ENCODE peak calls at places on chromosomes 12 and 14, in ten cellular contexts. G is endodermal cell, O is lower leg skin, F is astrocyte of the spinal cord, E is fibroblast of villous mesenchyme, Q is dorsolateral prefrontal cortex, M is kidney, U is progenitor cell of endocrine pancreas, C is Calu3, K is AG10803. Y is an unnamed sample.

GRCh38 chr12:39813776-39814175 is 194.2 kb upstream of the ABCD2 start:
- DNase-seq in G (no peak), O (no peak), F (no peak), E (no peak), Q (no peak), M (no peak), U (no peak), C (no peak), K (peak), Y (peak)

GRCh38 chr14:78075610-78076277 is 94.4 kb upstream of the NRXN3 start:
- DNase-seq in G (peak), O (no peak), F (no peak), E (no peak), Q (no peak), M (no peak), U (no peak), C (no peak), K (no peak), Y (no peak)

GRCh38 chr12:75837700-75838099 is 193.9 kb downstream of the PHLDA1 start:
- DNase-seq in G (no peak), O (no peak), F (no peak), E (peak), Q (no peak), M (peak), U (no peak), C (no peak), K (no peak), Y (no peak)

GRCh38 chr12:50024227-50024626 is 1.1 kb downstream of the RACGAP1 start:
- DNase-seq in G (no peak), O (no peak), F (no peak), E (no peak), Q (no peak), M (no peak), U (no peak), C (no peak), K (no peak), Y (no peak)

GRCh38 chr12:96878704-96879103 is 28.4 kb upstream of the NEDD1 start:
- DNase-seq in G (no peak), O (no peak), F (peak), E (peak), Q (no peak), M (no peak), U (no peak), C (no peak), K (peak), Y (peak)

GRCh38 chr12:1791104-1791927 is 29.0 kb upstream of the LRTM2 start:
- DNase-seq in G (peak), O (peak), F (peak), E (peak), Q (peak), M (peak), U (no peak), C (peak), K (peak), Y (peak)

GRCh38 chr12:68977909-68978610 is 45.1 kb upstream of the CPM start:
- DNase-seq in G (no peak), O (no peak), F (no peak), E (no peak), Q (no peak), M (no peak), U (no peak), C (no peak), K (no peak), Y (peak)

GRCh38 chr12:116547955-116548471 is 11.2 kb upstream of the MAP1LC3B2 start:
- DNase-seq in G (no peak), O (no peak), F (peak), E (no peak), Q (no peak), M (no peak), U (no peak), C (no peak), K (peak), Y (peak)

GRCh38 chr12:122990561-122990960 is 10.1 kb downstream of the ARL6IP4 start:
- DNase-seq in G (no peak), O (no peak), F (no peak), E (no peak), Q (no peak), M (peak), U (no peak), C (no peak), K (no peak), Y (no peak)

GRCh38 chr12:114686421-114687268 is 2.7 kb upstream of the TBX3 start:
- DNase-seq in G (peak), O (no peak), F (no peak), E (peak), Q (no peak), M (peak), U (no peak), C (no peak), K (no peak), Y (no peak)

GRCh38 chr12:111448266-111448830 is 42.6 kb downstream of the SH2B3 start:
- DNase-seq in G (peak), O (peak), F (no peak), E (no peak), Q (peak), M (no peak), U (no peak), C (no peak), K (no peak), Y (no peak)

GRCh38 chr14:63438065-63438757 is 105.0 kb downstream of the PPP2R5E start:
- DNase-seq in G (no peak), O (peak), F (peak), E (peak), Q (no peak), M (no peak), U (no peak), C (peak), K (peak), Y (peak)

GRCh38 chr12:76299536-76300296 is 48.5 kb downstream of the BBS10 start:
- DNase-seq in G (peak), O (no peak), F (no peak), E (no peak), Q (no peak), M (no peak), U (no peak), C (no peak), K (peak), Y (no peak)

GRCh38 chr12:108750471-108751402 is 19.4 kb upstream of the CORO1C start:
- DNase-seq in G (peak), O (no peak), F (no peak), E (peak), Q (no peak), M (no peak), U (no peak), C (no peak), K (peak), Y (no peak)

GRCh38 chr14:103186241-103186835 is 63.1 kb downstream of the TNFAIP2 start:
- DNase-seq in G (no peak), O (no peak), F (no peak), E (no peak), Q (no peak), M (no peak), U (no peak), C (no peak), K (no peak), Y (no peak)

GRCh38 chr12:74963867-74964331 is 245.7 kb downstream of the KCNC2 start:
- DNase-seq in G (no peak), O (no peak), F (no peak), E (no peak), Q (no peak), M (no peak), U (no peak), C (no peak), K (no peak), Y (no peak)

GRCh38 chr12:106879612-106880011 is 76.1 kb upstream of the TMEM263 start:
- DNase-seq in G (no peak), O (no peak), F (no peak), E (no peak), Q (no peak), M (no peak), U (no peak), C (no peak), K (no peak), Y (no peak)

GRCh38 chr12:47124451-47124850 is 44.7 kb upstream of the AMIGO2 start:
- DNase-seq in G (no peak), O (no peak), F (peak), E (peak), Q (no peak), M (no peak), U (no peak), C (no peak), K (peak), Y (peak)

GRCh38 chr12:30970559-30971202 is 44.1 kb downstream of the TSPAN11 start:
- DNase-seq in G (no peak), O (peak), F (no peak), E (no peak), Q (no peak), M (no peak), U (no peak), C (peak), K (no peak), Y (no peak)

GRCh38 chr14:89201645-89202044 is 215.4 kb downstream of the FOXN3 start:
- DNase-seq in G (no peak), O (no peak), F (no peak), E (peak), Q (no peak), M (no peak), U (no peak), C (no peak), K (no peak), Y (no peak)

GRCh38 chr14:86646688-86647687 is 1117.0 kb downstream of the FLRT2 start:
- DNase-seq in G (no peak), O (no peak), F (peak), E (peak), Q (no peak), M (no peak), U (no peak), C (no peak), K (peak), Y (peak)

GRCh38 chr12:124553862-124554428 is 13.5 kb downstream of the NCOR2 start:
- DNase-seq in G (no peak), O (no peak), F (no peak), E (no peak), Q (no peak), M (no peak), U (no peak), C (no peak), K (no peak), Y (no peak)

GRCh38 chr14:60161176-60162107 is 3.8 kb downstream of the DHRS7 start:
- DNase-seq in G (no peak), O (peak), F (no peak), E (peak), Q (no peak), M (no peak), U (no peak), C (no peak), K (peak), Y (peak)

GRCh38 chr12:69792533-69792932 is 32.5 kb upstream of the MYRFL start:
- DNase-seq in G (no peak), O (no peak), F (peak), E (no peak), Q (no peak), M (no peak), U (no peak), C (no peak), K (no peak), Y (no peak)

GRCh38 chr12:2273751-2274150 is 221.0 kb downstream of the CACNA1C start:
- DNase-seq in G (peak), O (no peak), F (no peak), E (no peak), Q (no peak), M (no peak), U (no peak), C (no peak), K (no peak), Y (no peak)

GRCh38 chr12:76232013-76232412 is 116.2 kb downstream of the BBS10 start:
- DNase-seq in G (peak), O (no peak), F (no peak), E (no peak), Q (no peak), M (no peak), U (no peak), C (no peak), K (no peak), Y (no peak)

GRCh38 chr12:100984821-100985220 is 190.2 kb downstream of the ANO4 start:
- DNase-seq in G (no peak), O (no peak), F (no peak), E (no peak), Q (no peak), M (no peak), U (no peak), C (no peak), K (peak), Y (no peak)

GRCh38 chr14:23008836-23009235 is 1.1 kb downstream of the C14orf93 start:
- DNase-seq in G (no peak), O (no peak), F (peak), E (peak), Q (no peak), M (no peak), U (no peak), C (no peak), K (no peak), Y (no peak)

GRCh38 chr12:85329913-85330312 is 49.9 kb downstream of the ALX1 start:
- DNase-seq in G (no peak), O (no peak), F (no peak), E (no peak), Q (no peak), M (no peak), U (no peak), C (no peak), K (no peak), Y (no peak)
- TF ChIP-seq CTCF in G (no peak), O (no peak), F (no peak), E (no peak), Q (no peak), M (no peak), U (no peak), C (no peak), K (no peak), Y (no peak)

GRCh38 chr12:9065607-9065856 is 50.2 kb downstream of the A2M start:
- DNase-seq in G (no peak), O (no peak), F (no peak), E (no peak), Q (no peak), M (no peak), U (no peak), C (no peak), K (no peak), Y (no peak)

GRCh38 chr12:9064815-9065606 is 50.7 kb downstream of the A2M start:
- DNase-seq in G (peak), O (peak), F (peak), E (peak), Q (no peak), M (peak), U (peak), C (peak), K (peak), Y (peak)

GRCh38 chr12:9066755-9067433 is 48.8 kb downstream of the A2M start:
- DNase-seq in G (no peak), O (no peak), F (no peak), E (no peak), Q (no peak), M (no peak), U (no peak), C (no peak), K (no peak), Y (no peak)

GRCh38 chr12:9066183-9066623 is 49.5 kb downstream of the A2M start:
- DNase-seq in G (no peak), O (no peak), F (no peak), E (no peak), Q (no peak), M (peak), U (no peak), C (no peak), K (no peak), Y (no peak)

DNA sequence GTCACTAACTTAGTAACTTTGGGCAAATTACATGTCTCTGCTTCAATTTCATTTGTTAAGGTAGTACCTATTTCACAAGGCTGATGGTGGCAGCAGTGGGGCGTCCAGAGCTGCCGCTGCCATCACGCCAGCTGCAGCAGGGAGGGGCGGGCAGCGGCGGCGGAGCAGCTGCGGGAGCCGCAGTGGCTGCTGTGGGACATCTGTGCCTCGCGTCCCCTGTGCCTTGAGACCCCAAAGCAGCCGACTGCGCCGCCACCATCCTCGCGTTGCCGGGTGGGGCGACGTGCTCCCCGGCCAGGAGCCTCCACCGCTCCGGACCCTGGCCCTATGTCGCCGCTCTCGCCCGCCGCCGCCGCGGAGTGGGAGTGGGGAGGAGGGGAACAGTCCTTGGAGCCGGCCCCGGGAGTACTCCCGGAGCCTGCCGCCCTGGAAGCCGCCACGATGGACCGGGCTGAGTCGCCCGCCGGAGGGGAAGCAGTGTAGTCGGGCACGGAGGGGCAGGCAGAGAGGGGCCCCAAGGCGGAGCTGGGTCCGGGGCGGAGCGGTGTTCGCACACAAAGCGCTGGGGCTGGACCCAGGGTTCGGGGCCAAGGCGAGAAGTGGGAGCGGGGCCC is 51.4 kb downstream of the A2M start:
- DNase-seq in G (peak), O (peak), F (peak), E (peak), Q (peak), M (peak), U (peak), C (peak), K (peak), Y (peak)
- TF ChIP-seq CTCF in G (peak), O (no peak), F (peak), E (peak), Q (peak), M (peak), U (peak), C (peak), K (peak), Y (peak)

DNA sequence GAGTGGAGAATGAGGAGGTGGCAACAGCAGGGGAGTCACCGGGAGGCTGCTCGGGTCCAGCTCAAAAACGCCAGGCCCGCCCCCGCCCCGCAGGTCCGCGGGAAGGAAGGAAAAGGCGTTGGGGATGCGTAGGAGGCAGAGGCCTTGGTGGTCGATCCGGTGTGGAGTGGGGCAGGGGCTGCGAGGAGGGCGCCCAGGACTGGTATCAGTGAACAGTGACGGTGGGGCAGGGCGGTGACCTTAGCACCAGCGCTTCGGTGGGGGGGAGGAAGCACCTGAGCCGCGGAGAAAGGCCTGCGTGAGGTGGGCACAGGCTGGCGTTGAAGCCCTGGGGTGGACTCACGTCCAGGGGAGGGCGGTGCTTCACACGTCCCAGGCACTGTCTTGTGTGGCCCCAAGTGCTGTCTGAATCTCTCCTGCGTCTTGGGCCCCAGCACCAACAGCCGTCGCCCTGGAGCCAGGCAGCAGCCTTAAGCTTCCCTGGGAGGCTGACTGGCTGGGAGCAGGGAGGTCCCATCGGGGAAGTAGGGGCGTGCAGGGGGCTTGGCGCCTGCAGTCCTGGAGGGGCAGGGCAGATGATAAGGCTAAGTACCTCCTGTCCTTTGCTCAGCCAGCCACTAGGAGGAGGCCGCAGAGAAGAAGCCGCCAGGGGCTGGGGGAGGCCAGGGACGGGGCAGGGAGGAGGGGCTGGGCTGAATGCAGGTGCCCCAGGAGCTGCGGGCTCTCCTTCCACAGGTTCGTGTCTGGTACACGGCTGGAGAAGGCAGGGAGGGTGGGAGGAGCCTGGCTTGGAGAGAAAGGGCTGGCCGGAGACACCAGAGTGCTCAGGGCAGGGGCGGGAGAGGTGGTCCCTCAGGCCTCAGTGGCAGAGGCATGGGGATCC is 26.5 kb downstream of the ZBTB42 start:
- DNase-seq in G (peak), O (no peak), F (peak), E (peak), Q (no peak), M (peak), U (peak), C (peak), K (peak), Y (peak)
- TF ChIP-seq CTCF in G (peak), O (no peak), F (peak), E (peak), Q (no peak), M (peak), U (peak), C (peak), K (peak), Y (peak)

GRCh38 chr14:106807493-106807892 is 1281.1 kb downstream of the TMEM121 start:
- DNase-seq in G (no peak), O (no peak), F (no peak), E (no peak), Q (no peak), M (no peak), U (no peak), C (no peak), K (no peak), Y (no peak)

GRCh38 chr14:106803379-106803778 is 1277.0 kb downstream of the TMEM121 start:
- DNase-seq in G (no peak), O (no peak), F (no peak), E (no peak), Q (no peak), M (no peak), U (no peak), C (no peak), K (no peak), Y (no peak)

GRCh38 chr14:106808458-106808857 is 1282.1 kb downstream of the TMEM121 start:
- DNase-seq in G (no peak), O (no peak), F (no peak), E (no peak), Q (no peak), M (no peak), U (no peak), C (no peak), K (no peak), Y (no peak)

DNA sequence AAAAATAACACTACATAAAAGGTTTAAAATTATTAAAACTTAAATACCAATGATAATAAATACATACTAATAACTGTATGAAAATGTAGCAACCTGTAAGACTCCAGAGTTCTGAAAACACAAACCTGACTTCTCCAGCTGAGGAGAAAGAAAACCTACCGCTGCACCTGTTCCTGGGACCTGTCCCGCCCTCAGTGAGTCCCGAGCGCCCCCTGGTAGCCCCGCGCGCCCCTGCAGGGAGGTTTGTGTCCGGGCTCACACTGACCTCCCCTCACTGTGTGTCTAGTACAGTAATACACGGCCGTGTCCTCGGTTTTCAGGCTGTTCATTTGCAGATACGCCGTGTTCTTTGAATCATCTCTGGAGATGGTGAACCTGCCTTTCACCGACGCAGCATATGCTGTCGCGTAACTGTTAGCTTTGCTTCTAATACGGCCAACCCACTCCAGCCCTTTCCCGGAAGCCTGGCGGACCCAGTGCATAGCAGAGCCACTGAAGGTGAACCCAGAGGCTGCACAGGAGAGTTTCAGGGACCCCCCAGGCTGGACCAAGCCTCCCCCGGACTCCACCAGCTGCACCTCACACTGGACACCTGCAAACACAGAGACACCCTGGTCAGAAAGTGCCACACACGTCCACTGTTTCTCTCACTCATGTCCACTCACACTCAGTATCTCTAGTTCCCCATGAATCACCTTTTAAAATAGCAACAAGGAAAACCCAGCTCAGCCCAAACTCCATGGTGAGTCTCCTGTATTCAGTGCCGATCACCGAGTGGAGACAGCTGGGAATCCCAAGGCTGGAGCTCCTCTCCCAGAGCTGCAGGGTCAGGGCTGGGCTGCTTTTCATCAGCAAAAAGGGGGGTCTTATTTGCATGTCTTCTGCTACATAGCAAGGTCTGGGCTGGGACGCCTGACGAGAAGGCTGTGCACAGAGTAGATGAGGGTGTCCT is 1276.3 kb downstream of the TMEM121 start:
- DNase-seq in G (peak), O (no peak), F (no peak), E (no peak), Q (no peak), M (no peak), U (no peak), C (peak), K (no peak), Y (no peak)
- TF ChIP-seq CTCF in G (no peak), O (no peak), F (no peak), E (peak), Q (no peak), M (no peak), U (no peak), C (no peak), K (no peak), Y (no peak)

GRCh38 chr14:67487937-67488893 is at the start of gene TMEM229B:
- DNase-seq in G (no peak), O (no peak), F (peak), E (peak), Q (no peak), M (peak), U (no peak), C (no peak), K (no peak), Y (no peak)
- TF ChIP-seq CTCF in G (no peak), O (no peak), F (no peak), E (no peak), Q (no peak), M (no peak), U (no peak), C (no peak), K (no peak), Y (no peak)